ENCODE peak calls at places on chromosomes 1 and 21, in nine cellular contexts. V, A, R, L, X, F, Y, I and B are unnamed samples.

GRCh38 chr21:42764883-42765282 is 111.5 kb downstream of the PDE9A start:
- DNase-seq in V (no peak), A (no peak), R (no peak), L (no peak), X (no peak), F (no peak), Y (no peak), I (no peak), B (no peak)

GRCh38 chr21:41112740-41113692 is 54.9 kb upstream of the BACE2 start:
- DNase-seq in V (no peak), A (peak), R (no peak), L (peak), X (no peak), F (no peak), Y (no peak), I (no peak), B (no peak)

GRCh38 chr21:31873275-31873695 is 465 bp downstream of the HUNK start:
- DNase-seq in V (no peak), A (no peak), R (no peak), L (no peak), X (peak), F (peak), Y (no peak), I (no peak), B (no peak)

GRCh38 chr21:32322676-32323075 is 24.0 kb downstream of the MRAP start:
- DNase-seq in V (no peak), A (no peak), R (no peak), L (no peak), X (no peak), F (no peak), Y (no peak), I (no peak), B (no peak)

GRCh38 chr1:93483200-93483599 is 35.3 kb downstream of the FNBP1L start:
- DNase-seq in V (no peak), A (no peak), R (no peak), L (no peak), X (no peak), F (no peak), Y (no peak), I (no peak), B (no peak)

GRCh38 chr1:183812686-183813569 is 8.0 kb downstream of the RGL1 start:
- DNase-seq in V (no peak), A (no peak), R (no peak), L (peak), X (no peak), F (no peak), Y (no peak), I (no peak), B (no peak)

GRCh38 chr1:27719286-27720251 is 6.2 kb upstream of the FAM76A start:
- DNase-seq in V (no peak), A (no peak), R (no peak), L (peak), X (no peak), F (no peak), Y (no peak), I (no peak), B (no peak)

GRCh38 chr1:101238041-101238515 is 1.3 kb downstream of the S1PR1 start:
- DNase-seq in V (no peak), A (no peak), R (no peak), L (no peak), X (no peak), F (peak), Y (no peak), I (no peak), B (peak)

GRCh38 chr1:1148569-1148968 is 25.1 kb upstream of the TTLL10 start:
- DNase-seq in V (no peak), A (no peak), R (no peak), L (no peak), X (no peak), F (no peak), Y (no peak), I (no peak), B (no peak)

GRCh38 chr1:164320780-164321683 is 238.0 kb upstream of the PBX1 start:
- DNase-seq in V (peak), A (no peak), R (peak), L (no peak), X (no peak), F (no peak), Y (peak), I (no peak), B (peak)

GRCh38 chr21:43312011-43312410 is 114.9 kb downstream of the SIK1 start:
- DNase-seq in V (no peak), A (no peak), R (no peak), L (no peak), X (no peak), F (no peak), Y (no peak), I (no peak), B (no peak)

GRCh38 chr1:22375601-22376000 is 76.0 kb upstream of the ZBTB40 start:
- DNase-seq in V (no peak), A (no peak), R (no peak), L (no peak), X (no peak), F (no peak), Y (no peak), I (no peak), B (no peak)

GRCh38 chr21:32300117-32300681 is 1.5 kb downstream of the MRAP start:
- DNase-seq in V (no peak), A (no peak), R (no peak), L (no peak), X (no peak), F (no peak), Y (no peak), I (no peak), B (no peak)

GRCh38 chr1:30905898-30906620 is 2.5 kb downstream of the SDC3 start:
- DNase-seq in V (no peak), A (no peak), R (no peak), L (no peak), X (no peak), F (no peak), Y (no peak), I (no peak), B (no peak)

GRCh38 chr1:27038020-27038419 is 25.4 kb upstream of the TENT5B start:
- DNase-seq in V (no peak), A (no peak), R (no peak), L (no peak), X (no peak), F (no peak), Y (no peak), I (no peak), B (no peak)

GRCh38 chr21:42614811-42615342 is 38.5 kb upstream of the PDE9A start:
- DNase-seq in V (no peak), A (peak), R (no peak), L (no peak), X (peak), F (peak), Y (no peak), I (no peak), B (no peak)

GRCh38 chr1:172351761-172352161 is 68.7 kb upstream of the C1orf105 start:
- DNase-seq in V (no peak), A (no peak), R (no peak), L (peak), X (peak), F (no peak), Y (no peak), I (no peak), B (no peak)

GRCh38 chr1:226708342-226708780 is 30.7 kb downstream of the ITPKB start:
- DNase-seq in V (peak), A (no peak), R (no peak), L (peak), X (no peak), F (no peak), Y (peak), I (no peak), B (no peak)

GRCh38 chr1:226706664-226707063 is 32.4 kb downstream of the ITPKB start:
- DNase-seq in V (no peak), A (no peak), R (no peak), L (no peak), X (no peak), F (no peak), Y (peak), I (no peak), B (no peak)

GRCh38 chr1:226709942-226710341 is 29.1 kb downstream of the ITPKB start:
- DNase-seq in V (no peak), A (no peak), R (no peak), L (no peak), X (no peak), F (no peak), Y (no peak), I (no peak), B (no peak)

GRCh38 chr1:226710501-226710900 is 28.6 kb downstream of the ITPKB start:
- DNase-seq in V (no peak), A (no peak), R (no peak), L (no peak), X (no peak), F (no peak), Y (no peak), I (no peak), B (no peak)

GRCh38 chr1:226708967-226709396 is 30.1 kb downstream of the ITPKB start:
- DNase-seq in V (no peak), A (no peak), R (no peak), L (peak), X (no peak), F (no peak), Y (no peak), I (no peak), B (no peak)
- TF ChIP-seq CTCF in V (no peak), A (no peak), R (no peak), L (no peak), X (no peak), F (no peak), Y (no peak), I (no peak), B (no peak)

DNA sequence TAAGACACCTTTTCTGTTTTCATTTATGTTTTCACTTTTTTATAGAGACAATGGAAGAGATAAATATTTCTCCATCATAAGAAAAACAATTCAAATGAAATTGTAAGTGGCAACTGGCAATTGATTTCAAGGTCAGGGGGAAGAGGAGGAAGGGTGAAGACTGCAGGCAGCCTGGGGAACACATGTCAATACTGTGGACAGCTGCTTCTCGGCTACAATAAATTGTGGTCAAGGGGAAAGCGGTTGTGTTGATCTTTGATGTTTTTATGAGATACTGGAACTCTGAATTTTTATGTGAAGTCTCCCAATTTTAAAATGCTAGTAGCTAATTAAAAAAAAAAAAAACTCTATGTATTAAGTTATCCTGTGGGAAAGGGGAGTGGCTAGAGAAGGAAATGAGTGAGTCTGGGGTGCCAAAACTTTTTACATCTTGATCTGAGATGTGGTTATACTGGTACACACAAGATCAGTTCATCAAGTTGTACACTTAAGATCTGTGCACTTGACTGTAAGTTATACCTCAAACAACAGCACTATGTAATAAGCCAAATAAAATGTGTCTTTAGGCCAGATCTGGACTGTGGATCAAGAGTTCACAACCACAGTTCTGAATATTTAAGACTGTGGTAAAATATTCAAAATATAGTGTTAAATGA is 18.1 kb downstream of the SSX2IP start:
- DNase-seq in V (no peak), A (no peak), R (no peak), L (no peak), X (no peak), F (no peak), Y (no peak), I (no peak), B (no peak)
- H3K4me3 ChIP-seq in V (no peak), A (no peak), R (no peak), L (no peak), X (no peak), F (no peak), Y (no peak), I (no peak), B (no peak)

GRCh38 chr1:24364975-24365678 is 46.0 kb downstream of the GRHL3 start:
- DNase-seq in V (no peak), A (no peak), R (no peak), L (peak), X (peak), F (no peak), Y (no peak), I (no peak), B (no peak)
- TF ChIP-seq POLR2A in V (no peak), A (no peak), R (no peak), L (no peak), X (no peak), F (no peak), Y (no peak), I (no peak), B (no peak)

GRCh38 chr1:159090566-159091546 is 14.3 kb upstream of the AIM2 start:
- DNase-seq in V (no peak), A (no peak), R (no peak), L (peak), X (no peak), F (no peak), Y (no peak), I (no peak), B (no peak)

GRCh38 chr1:159091547-159092397 is 15.2 kb upstream of the AIM2 start:
- DNase-seq in V (no peak), A (no peak), R (no peak), L (peak), X (no peak), F (no peak), Y (no peak), I (no peak), B (no peak)

GRCh38 chr1:159088050-159088449 is 11.5 kb upstream of the AIM2 start:
- DNase-seq in V (no peak), A (no peak), R (no peak), L (peak), X (peak), F (no peak), Y (no peak), I (no peak), B (no peak)

GRCh38 chr1:159088566-159089183 is 12.1 kb upstream of the AIM2 start:
- DNase-seq in V (no peak), A (no peak), R (no peak), L (no peak), X (no peak), F (no peak), Y (no peak), I (no peak), B (no peak)

GRCh38 chr1:159089184-159089791 is 12.7 kb upstream of the AIM2 start:
- DNase-seq in V (no peak), A (no peak), R (no peak), L (no peak), X (peak), F (no peak), Y (no peak), I (no peak), B (no peak)
- TF ChIP-seq CTCF in V (no peak), A (no peak), R (peak), L (peak), X (peak), F (peak), Y (no peak), I (peak), B (peak)

GRCh38 chr1:11058595-11059165 is 1.1 kb downstream of the SRM start:
- DNase-seq in V (no peak), A (no peak), R (no peak), L (no peak), X (no peak), F (no peak), Y (no peak), I (no peak), B (no peak)

GRCh38 chr1:11056504-11056903 is 3.3 kb downstream of the SRM start:
- DNase-seq in V (no peak), A (no peak), R (no peak), L (no peak), X (no peak), F (no peak), Y (no peak), I (no peak), B (no peak)

GRCh38 chr1:11057477-11057876 is 2.3 kb downstream of the SRM start:
- DNase-seq in V (no peak), A (no peak), R (no peak), L (no peak), X (no peak), F (no peak), Y (no peak), I (no peak), B (no peak)

GRCh38 chr1:11059166-11059989 is 440 bp downstream of the SRM start:
- DNase-seq in V (no peak), A (no peak), R (no peak), L (no peak), X (no peak), F (peak), Y (peak), I (no peak), B (no peak)

GRCh38 chr1:11058026-11058425 is 1.8 kb downstream of the SRM start:
- DNase-seq in V (no peak), A (no peak), R (no peak), L (no peak), X (no peak), F (no peak), Y (no peak), I (no peak), B (no peak)
- H3K4me3 ChIP-seq in V (no peak), A (peak), R (no peak), L (no peak), X (no peak), F (no peak), Y (no peak), I (no peak), B (no peak)

DNA sequence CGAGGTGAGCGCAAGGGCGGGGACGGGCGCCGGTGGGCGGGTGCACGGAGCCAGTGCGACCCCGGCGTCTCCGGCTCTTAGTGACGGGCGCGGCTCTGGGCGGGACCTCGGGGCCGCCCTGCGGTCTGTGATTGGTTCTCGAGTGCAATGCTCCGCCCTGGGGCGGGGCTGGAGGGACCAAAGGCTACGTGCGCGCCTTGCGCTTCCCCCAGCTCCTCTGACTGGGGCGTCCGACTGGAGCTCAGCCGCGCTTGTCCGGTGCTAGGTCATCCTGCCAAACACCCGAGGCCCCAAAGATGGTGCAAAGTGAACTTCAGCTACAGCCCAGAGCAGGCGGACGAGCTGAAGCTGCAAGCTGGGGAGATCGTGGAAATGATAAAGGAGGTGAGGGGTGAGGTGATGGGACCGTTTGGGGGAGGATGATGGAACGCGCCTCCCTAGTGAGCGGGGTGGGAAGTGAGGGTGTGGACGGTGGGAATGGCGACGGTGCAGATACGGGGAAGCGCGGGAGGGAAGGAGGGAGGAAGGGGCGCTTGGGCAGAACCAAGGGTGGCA is 811 bp downstream of the SH3D21 start:
- DNase-seq in V (peak), A (peak), R (peak), L (peak), X (peak), F (peak), Y (peak), I (peak), B (peak)
- TF ChIP-seq POLR2A in V (peak), A (no peak), R (peak), L (peak), X (peak), F (peak), Y (peak), I (peak), B (peak)

DNA sequence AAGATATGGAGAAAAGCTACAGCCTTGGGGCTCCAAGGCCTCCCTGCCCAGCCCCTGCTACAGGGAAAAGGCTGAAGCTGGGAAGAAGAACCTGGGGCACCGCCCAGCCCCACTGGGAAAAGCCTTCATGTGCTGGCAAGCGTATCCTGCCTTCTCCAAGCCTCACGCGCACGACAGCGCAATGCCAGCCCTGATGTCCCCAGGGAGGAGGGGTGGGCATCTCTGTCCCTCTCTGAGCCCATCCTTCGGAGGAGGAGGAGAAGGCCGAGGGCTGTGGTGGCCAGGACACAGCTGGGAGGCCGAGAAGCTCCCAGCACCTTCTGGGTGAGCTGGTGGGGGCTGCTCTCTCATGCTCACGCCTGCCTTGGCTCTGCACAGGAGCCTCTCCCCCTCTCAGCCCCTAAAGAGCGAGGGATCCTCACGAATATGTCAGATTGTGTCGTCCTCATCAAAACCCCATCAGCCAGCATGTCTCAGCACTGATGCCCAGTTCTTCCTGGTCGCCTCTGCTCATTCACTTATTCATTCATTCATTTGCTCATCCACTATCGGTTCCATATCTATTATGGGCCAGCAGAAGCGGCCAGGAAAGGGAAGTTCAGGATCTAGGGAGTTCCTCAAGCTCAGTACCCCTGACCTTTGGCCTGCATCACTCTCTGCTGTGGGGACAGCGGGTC is 56.5 kb downstream of the ACOT7 start:
- DNase-seq in V (no peak), A (no peak), R (no peak), L (no peak), X (no peak), F (no peak), Y (no peak), I (no peak), B (no peak)
- TF ChIP-seq CTCF in V (no peak), A (no peak), R (no peak), L (no peak), X (no peak), F (no peak), Y (no peak), I (no peak), B (no peak)